ENCODE peak calls at places on chromosome 15, in five cellular contexts. S is A549, X is right cardiac atrium, T is cardiac muscle cell, Q is transverse colon. N is an unnamed sample.

GRCh38 chr15:68310811-68311463 is 33.4 kb downstream of the FEM1B start:
- DNase-seq in Q (no peak), T (no peak), X (no peak), S (no peak), N (peak; percentile 46)

GRCh38 chr15:36332301-36332700 is 247.1 kb upstream of the CDIN1 start:
- DNase-seq in X (no peak), T (no peak), S (no peak), Q (no peak), N (no peak)

GRCh38 chr15:62894322-62895085 is 148.0 kb upstream of the TPM1 start:
- DNase-seq in T (no peak), X (no peak), S (peak; percentile 76), Q (no peak), N (no peak)

GRCh38 chr15:97141360-97141759 is 810.9 kb downstream of the NR2F2 start:
- DNase-seq in Q (no peak), S (no peak), X (no peak), T (no peak), N (no peak)

GRCh38 chr15:79418693-79419279 is 13.3 kb upstream of the MINAR1 start:
- DNase-seq in Q (no peak), S (no peak), X (peak; percentile 63), T (no peak), N (no peak)

GRCh38 chr15:78658823-78659222 is 17.8 kb upstream of the CHRNB4 start:
- DNase-seq in S (no peak), T (no peak), X (no peak), Q (no peak), N (no peak)

GRCh38 chr15:48688493-48688892 is 43.0 kb upstream of the FBN1 start:
- DNase-seq in T (no peak), Q (no peak), X (no peak), S (no peak), N (no peak)

GRCh38 chr15:43975326-43975725 is 148.5 kb downstream of the WDR76 start:
- DNase-seq in T (no peak), Q (no peak), S (no peak), X (no peak), N (no peak)

GRCh38 chr15:41941644-41942415 is 30.5 kb downstream of the EHD4 start:
- DNase-seq in T (no peak), S (no peak), Q (no peak), X (no peak), N (no peak)

GRCh38 chr15:59587085-59587826 is 24.3 kb upstream of the GCNT3 start:
- DNase-seq in X (no peak), T (no peak), S (peak; percentile 62), Q (no peak), N (no peak)

GRCh38 chr15:45641374-45641778 is 6.5 kb downstream of the SQOR start:
- DNase-seq in T (no peak), Q (peak; percentile 73), X (no peak), S (peak; percentile 93), N (no peak)

GRCh38 chr15:84888639-84889038 is 4.2 kb downstream of the SLC28A1 start:
- DNase-seq in Q (no peak), X (no peak), T (no peak), S (no peak), N (no peak)

GRCh38 chr15:72365844-72366243 is 10.0 kb downstream of the HEXA start:
- DNase-seq in T (no peak), S (no peak), Q (peak; percentile 18), X (no peak), N (no peak)

GRCh38 chr15:80160570-80161156 is 7.9 kb downstream of the FAH start:
- DNase-seq in T (peak; percentile 35), Q (peak; percentile 50), S (peak; percentile 68), X (peak; percentile 61), N (peak; percentile 88)

GRCh38 chr15:50116477-50116876 is 2.6 kb downstream of the ATP8B4 start:
- DNase-seq in X (no peak), S (peak; percentile 73), Q (no peak), T (peak; percentile 42), N (no peak)

GRCh38 chr15:63276342-63277043 is 912 bp upstream of the APH1B start:
- DNase-seq in S (no peak), Q (no peak), T (no peak), X (no peak), N (no peak)

GRCh38 chr15:44028349-44028748 is 166.7 kb downstream of the FRMD5 start:
- DNase-seq in X (no peak), Q (no peak), S (no peak), T (no peak), N (no peak)

GRCh38 chr15:58042006-58042405 is 23.5 kb downstream of the ALDH1A2 start:
- DNase-seq in X (no peak), Q (no peak), T (no peak), S (no peak), N (no peak)

GRCh38 chr15:25733856-25734679 is 129.1 kb downstream of the ATP10A start:
- DNase-seq in T (no peak), S (no peak), Q (no peak), X (no peak), N (no peak)

GRCh38 chr15:90729266-90729665 is 12.1 kb downstream of the BLM start:
- DNase-seq in S (no peak), Q (no peak), X (no peak), T (no peak), N (no peak)
- H3K4me1 ChIP-seq in S (no peaks in the 10 kb centered on the region), Q (no peaks in the 10 kb centered on the region), X (no peaks in the 10 kb centered on the region), T (no peaks in the 10 kb centered on the region), N (no peaks in the 10 kb centered on the region)

GRCh38 chr15:74218172-74218885 is 15.7 kb upstream of the STRA6 start:
- DNase-seq in Q (no peak), T (no peak), S (no peak), X (no peak), N (no peak)
- H3K4me1 ChIP-seq in Q (no peaks in the 10 kb centered on the region), T (peaks cover 60% of the 10 kb centered on the region), S (peaks cover 38% of the 10 kb centered on the region), X (peaks cover 4% of the 10 kb centered on the region), N (no peaks in the 10 kb centered on the region)

DNA sequence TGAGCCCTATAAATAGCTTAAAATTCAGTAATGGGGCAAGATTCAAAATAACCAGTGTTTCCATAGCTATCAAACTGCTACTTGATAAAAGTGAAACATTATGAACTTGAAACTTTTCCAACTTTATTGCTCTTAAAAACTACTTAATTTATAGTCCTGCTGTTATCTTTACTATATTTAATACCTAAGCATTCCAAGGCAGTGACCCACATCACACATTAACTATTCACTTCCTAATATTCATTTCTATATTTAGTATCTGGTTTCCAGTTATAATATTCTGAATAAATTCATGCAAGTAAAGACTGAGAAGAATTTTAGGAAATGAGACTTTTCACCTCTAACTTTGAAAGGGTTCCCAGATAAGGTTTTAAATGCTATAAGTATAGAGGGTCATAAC is 64.9 kb downstream of the UACA start:
- DNase-seq in Q (no peak), X (no peak), T (no peak), S (no peak), N (no peak)
- H3K4me1 ChIP-seq in Q (peaks cover 18% of the 10 kb centered on the region), X (peaks cover 3% of the 10 kb centered on the region), T (peaks cover 54% of the 10 kb centered on the region), S (peaks cover 64% of the 10 kb centered on the region), N (peaks cover 8% of the 10 kb centered on the region)

DNA sequence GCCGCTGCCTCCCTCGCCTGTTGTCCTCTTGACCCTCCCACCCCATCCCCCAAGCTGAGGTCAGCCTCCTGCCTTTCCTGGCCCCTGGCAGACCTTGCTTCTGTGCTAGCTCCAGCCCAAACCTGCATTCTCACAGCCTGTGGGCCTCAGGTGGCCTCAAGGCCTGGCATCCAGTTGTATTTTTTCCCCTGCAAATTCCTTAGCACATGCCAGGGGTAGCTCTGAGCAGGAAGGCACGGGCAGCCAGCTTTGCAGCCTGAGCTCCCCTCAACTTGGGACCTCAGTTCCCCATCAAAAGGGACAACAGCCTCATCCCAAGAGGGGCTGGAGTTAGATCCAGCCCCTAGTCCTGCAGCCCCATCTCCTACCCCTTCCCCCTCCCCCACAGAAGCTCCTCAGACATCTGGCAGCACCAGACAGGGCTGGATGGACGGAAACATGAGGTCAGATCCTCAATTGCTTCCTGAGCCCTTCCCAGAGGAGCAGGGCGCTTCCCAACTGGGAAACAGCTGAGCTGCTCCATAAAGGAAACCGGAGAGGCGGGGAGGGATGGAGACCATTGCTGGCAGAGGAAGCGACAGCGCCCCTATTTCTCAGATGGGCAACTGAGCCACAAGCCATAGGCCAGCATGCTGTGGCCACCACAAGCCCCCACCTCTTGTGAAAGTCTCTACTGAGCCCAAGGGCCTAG is 18.1 kb upstream of the CYP11A1 start:
- DNase-seq in S (no peak), T (no peak), X (no peak), Q (no peak), N (no peak)
- H3K4me1 ChIP-seq in S (peaks cover 13% of the 10 kb centered on the region), T (peaks cover 19% of the 10 kb centered on the region), X (peaks cover 6% of the 10 kb centered on the region), Q (no peaks in the 10 kb centered on the region), N (peaks cover 43% of the 10 kb centered on the region)

N was measured in left lung.